ENCODE peak calls at places on chromosomes 1 and 21, in nine cellular contexts. Q is mucosa of descending colon, J is epithelial cell of esophagus, V is astrocyte of the spinal cord, Z is OCI-LY7, O is fibroblast of pulmonary artery, G is fibroblast of lung, D is MM.1S, F is mesothelial cell of epicardium. B is an unnamed sample.

GRCh38 chr1:119873166-119874025 is 22.9 kb downstream of the ADAM30 start:
- DNase-seq in Q (no peak), J (peak), V (peak), Z (no peak), O (peak), G (peak), D (no peak), F (no peak), B (no peak)

GRCh38 chr1:155295942-155296267 is 5.3 kb downstream of the PKLR start:
- DNase-seq in Q (no peak), J (no peak), V (no peak), Z (no peak), O (no peak), G (no peak), D (no peak), F (no peak), B (no peak)

GRCh38 chr1:208268541-208269337 is 24.6 kb upstream of the PLXNA2 start:
- DNase-seq in Q (no peak), J (no peak), V (no peak), Z (no peak), O (no peak), G (no peak), D (no peak), F (peak), B (no peak)

GRCh38 chr1:241702436-241702835 is 50.4 kb downstream of the WDR64 start:
- DNase-seq in Q (no peak), J (peak), V (peak), Z (no peak), O (no peak), G (no peak), D (no peak), F (no peak), B (no peak)

GRCh38 chr1:111593403-111594127 is 26.0 kb upstream of the RAP1A start:
- DNase-seq in Q (no peak), J (no peak), V (no peak), Z (no peak), O (no peak), G (no peak), D (no peak), F (no peak), B (no peak)

GRCh38 chr1:29254346-29254745 is 18.0 kb downstream of the PTPRU start:
- DNase-seq in Q (no peak), J (peak), V (no peak), Z (no peak), O (no peak), G (no peak), D (no peak), F (no peak), B (no peak)

GRCh38 chr1:214939180-214939579 is 143.4 kb upstream of the KCNK2 start:
- DNase-seq in Q (no peak), J (no peak), V (no peak), Z (no peak), O (no peak), G (no peak), D (no peak), F (no peak), B (no peak)

GRCh38 chr1:47442202-47442601 is 4.4 kb downstream of the FOXD2 start:
- DNase-seq in Q (no peak), J (no peak), V (no peak), Z (no peak), O (no peak), G (no peak), D (no peak), F (no peak), B (no peak)

GRCh38 chr1:174219606-174220370 is 60.5 kb downstream of the RABGAP1L start:
- DNase-seq in Q (no peak), J (peak), V (no peak), Z (peak), O (no peak), G (no peak), D (no peak), F (no peak), B (no peak)

GRCh38 chr1:157844084-157844830 is 2.6 kb upstream of the CD5L start:
- DNase-seq in Q (no peak), J (no peak), V (no peak), Z (no peak), O (no peak), G (no peak), D (no peak), F (no peak), B (no peak)

GRCh38 chr1:118294817-118295486 is 109.9 kb upstream of the SPAG17 start:
- DNase-seq in Q (no peak), J (no peak), V (no peak), Z (no peak), O (no peak), G (no peak), D (no peak), F (no peak), B (no peak)

GRCh38 chr1:31434101-31434871 is 21.3 kb downstream of the SERINC2 start:
- DNase-seq in Q (no peak), J (no peak), V (no peak), Z (no peak), O (no peak), G (no peak), D (no peak), F (no peak), B (no peak)

GRCh38 chr1:200288226-200288625 is 121.6 kb downstream of the ZNF281 start:
- DNase-seq in Q (no peak), J (no peak), V (no peak), Z (no peak), O (no peak), G (no peak), D (no peak), F (no peak), B (no peak)

GRCh38 chr1:200292699-200293098 is 117.1 kb downstream of the ZNF281 start:
- DNase-seq in Q (no peak), J (no peak), V (no peak), Z (no peak), O (no peak), G (no peak), D (no peak), F (no peak), B (no peak)

GRCh38 chr1:200294241-200294640 is 115.6 kb downstream of the ZNF281 start:
- DNase-seq in Q (no peak), J (peak), V (no peak), Z (no peak), O (no peak), G (no peak), D (no peak), F (no peak), B (no peak)

GRCh38 chr1:200291106-200291505 is 118.7 kb downstream of the ZNF281 start:
- DNase-seq in Q (no peak), J (no peak), V (no peak), Z (no peak), O (no peak), G (no peak), D (no peak), F (no peak), B (no peak)

DNA sequence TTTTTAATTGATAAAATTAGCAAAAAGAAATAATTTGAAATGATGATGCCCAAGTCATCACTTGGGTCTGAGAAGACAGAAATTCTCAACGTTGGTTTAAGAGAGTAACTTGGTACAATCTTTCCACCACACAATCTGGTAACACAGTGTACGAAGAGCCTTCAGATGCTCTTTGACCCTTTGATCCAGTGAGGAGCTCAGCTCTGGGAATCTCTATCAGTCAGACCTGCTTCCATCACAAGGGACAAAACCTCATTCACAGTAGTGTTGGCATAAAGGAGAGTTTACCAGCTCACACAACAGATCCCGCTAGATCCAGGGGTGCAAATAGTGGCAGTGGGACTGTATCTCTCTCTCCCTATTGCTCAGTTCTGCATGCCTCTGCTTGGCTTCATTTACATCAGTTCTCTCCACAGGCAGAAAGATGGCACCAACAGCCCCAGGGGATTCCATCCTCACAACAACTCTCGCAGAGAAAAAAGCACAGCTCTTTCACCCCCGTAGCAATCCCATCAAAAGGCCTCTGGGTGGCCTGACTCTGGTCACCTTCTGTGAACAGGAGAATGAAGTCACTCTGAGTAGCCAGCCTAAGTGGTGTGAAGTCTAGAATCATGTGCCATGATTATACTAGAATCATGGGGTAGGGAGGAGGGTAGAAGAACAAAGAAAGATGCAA is 119.7 kb downstream of the ZNF281 start:
- DNase-seq in Q (no peak), J (no peak), V (no peak), Z (peak), O (no peak), G (no peak), D (no peak), F (no peak), B (no peak)
- TF ChIP-seq CTCF in Q (no peak), J (no peak), V (no peak), Z (peak), O (no peak), G (no peak), D (peak), F (no peak), B (no peak)

DNA sequence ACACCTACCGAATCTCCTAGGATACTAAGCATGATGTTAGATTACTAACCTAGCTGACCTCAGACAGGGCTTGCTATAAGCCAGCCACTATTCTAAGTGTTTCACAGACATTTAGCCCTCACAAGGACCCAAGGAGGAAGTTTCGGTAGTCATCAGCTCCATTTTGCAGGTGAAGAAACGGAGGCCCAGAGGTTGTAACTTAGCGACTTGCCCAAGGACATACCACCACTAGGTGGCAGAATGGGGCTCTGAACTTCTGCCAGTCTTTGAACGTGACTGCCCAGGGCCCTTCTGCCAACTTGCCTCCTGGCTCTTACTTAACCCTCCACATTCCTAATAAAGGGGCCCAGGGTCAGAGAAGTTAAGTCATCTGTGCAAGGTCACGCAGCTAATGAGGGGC is 283.5 kb downstream of the C1orf94 start:
- DNase-seq in Q (peak), J (peak), V (no peak), Z (peak), O (peak), G (no peak), D (peak), F (peak), B (no peak)
- TF ChIP-seq CTCF in Q (peak), J (peak), V (peak), Z (peak), O (peak), G (no peak), D (peak), F (peak), B (peak)

GRCh38 chr1:70871790-70872189 is 175.8 kb downstream of the PTGER3 start:
- DNase-seq in Q (no peak), J (no peak), V (no peak), Z (no peak), O (no peak), G (no peak), D (no peak), F (no peak), B (no peak)

GRCh38 chr1:70864302-70864701 is 183.3 kb downstream of the PTGER3 start:
- DNase-seq in Q (no peak), J (no peak), V (no peak), Z (no peak), O (peak), G (no peak), D (no peak), F (no peak), B (no peak)

GRCh38 chr1:70863256-70863655 is 184.4 kb downstream of the PTGER3 start:
- DNase-seq in Q (no peak), J (no peak), V (no peak), Z (no peak), O (no peak), G (no peak), D (no peak), F (no peak), B (no peak)

GRCh38 chr1:70866522-70867256 is 180.9 kb downstream of the PTGER3 start:
- DNase-seq in Q (no peak), J (no peak), V (no peak), Z (no peak), O (no peak), G (no peak), D (no peak), F (no peak), B (no peak)
- TF ChIP-seq CTCF in Q (no peak), J (no peak), V (no peak), Z (peak), O (no peak), G (no peak), D (no peak), F (no peak), B (no peak)

GRCh38 chr21:15999741-16000140 is 270.0 kb downstream of the USP25 start:
- DNase-seq in Q (no peak), J (no peak), V (no peak), Z (no peak), O (no peak), G (no peak), D (no peak), F (no peak), B (no peak)

GRCh38 chr21:16004523-16004922 is 274.7 kb downstream of the USP25 start:
- DNase-seq in Q (no peak), J (no peak), V (no peak), Z (no peak), O (no peak), G (no peak), D (no peak), F (no peak), B (no peak)

GRCh38 chr21:16004121-16004520 is 274.3 kb downstream of the USP25 start:
- DNase-seq in Q (no peak), J (no peak), V (no peak), Z (no peak), O (no peak), G (peak), D (no peak), F (no peak), B (no peak)

GRCh38 chr21:16007933-16008332 is 278.2 kb downstream of the USP25 start:
- DNase-seq in Q (no peak), J (peak), V (no peak), Z (no peak), O (no peak), G (peak), D (no peak), F (no peak), B (no peak)

GRCh38 chr21:16002872-16003466 is 273.2 kb downstream of the USP25 start:
- DNase-seq in Q (no peak), J (peak), V (peak), Z (no peak), O (peak), G (peak), D (no peak), F (no peak), B (no peak)
- TF ChIP-seq CTCF in Q (no peak), J (peak), V (peak), Z (peak), O (peak), G (peak), D (no peak), F (peak), B (no peak)

GRCh38 chr1:178461676-178462075 is 35.1 kb downstream of the CLEC20A start:
- DNase-seq in Q (no peak), J (peak), V (no peak), Z (no peak), O (no peak), G (no peak), D (no peak), F (no peak), B (no peak)

GRCh38 chr1:178461104-178461503 is 35.7 kb downstream of the CLEC20A start:
- DNase-seq in Q (no peak), J (no peak), V (no peak), Z (no peak), O (no peak), G (no peak), D (no peak), F (no peak), B (no peak)

GRCh38 chr1:178464566-178464965 is 32.2 kb downstream of the CLEC20A start:
- DNase-seq in Q (no peak), J (no peak), V (no peak), Z (no peak), O (no peak), G (no peak), D (no peak), F (no peak), B (no peak)

GRCh38 chr1:178465011-178465410 is 31.8 kb downstream of the CLEC20A start:
- DNase-seq in Q (no peak), J (peak), V (peak), Z (no peak), O (peak), G (peak), D (no peak), F (no peak), B (no peak)

GRCh38 chr1:178464141-178464540 is 32.6 kb downstream of the CLEC20A start:
- DNase-seq in Q (no peak), J (no peak), V (no peak), Z (no peak), O (no peak), G (no peak), D (no peak), F (no peak), B (no peak)
- TF ChIP-seq CTCF in Q (no peak), J (no peak), V (no peak), Z (no peak), O (no peak), G (no peak), D (no peak), F (no peak), B (no peak)

GRCh38 chr21:32412162-32412997 is at the start of gene EVA1C:
- DNase-seq in Q (peak), J (peak), V (peak), Z (no peak), O (peak), G (peak), D (no peak), F (peak), B (peak)
- TF ChIP-seq CTCF in Q (no peak), J (no peak), V (no peak), Z (no peak), O (no peak), G (no peak), D (no peak), F (no peak), B (no peak)

DNA sequence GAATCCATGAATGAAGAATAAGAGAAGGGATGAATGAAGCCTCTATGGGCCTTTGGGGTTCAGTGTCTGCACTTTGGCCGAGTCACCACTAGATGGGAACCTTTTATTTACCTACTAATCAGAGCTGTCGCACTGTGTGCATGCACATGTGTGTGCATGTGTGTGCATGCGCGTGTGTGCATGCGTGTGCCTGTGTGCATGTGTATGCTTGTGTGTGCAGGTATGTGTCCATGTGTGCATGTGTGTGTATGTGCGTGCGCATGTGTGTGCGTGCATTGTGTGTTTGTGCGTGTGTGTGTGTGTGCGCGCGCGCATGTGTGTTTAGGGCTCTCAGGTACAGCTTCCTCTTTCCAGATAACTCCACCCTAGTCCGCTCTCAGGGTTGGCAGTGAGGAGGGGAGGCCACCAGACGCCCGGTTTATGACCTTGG is 20.4 kb upstream of the UBXN10 start:
- DNase-seq in Q (no peak), J (peak), V (no peak), Z (peak), O (peak), G (peak), D (no peak), F (no peak), B (no peak)
- TF ChIP-seq CTCF in Q (no peak), J (peak), V (peak), Z (peak), O (peak), G (peak), D (peak), F (no peak), B (no peak)

GRCh38 chr21:44011123-44011773 is 861 bp upstream of the TRAPPC10 start:
- DNase-seq in Q (no peak), J (no peak), V (peak), Z (no peak), O (no peak), G (no peak), D (no peak), F (no peak), B (no peak)

GRCh38 chr21:44011774-44012473 is at the start of gene TRAPPC10:
- DNase-seq in Q (peak), J (peak), V (peak), Z (peak), O (peak), G (peak), D (peak), F (peak), B (peak)

GRCh38 chr21:44010429-44010828 is 1.7 kb upstream of the TRAPPC10 start:
- DNase-seq in Q (no peak), J (no peak), V (peak), Z (no peak), O (no peak), G (no peak), D (no peak), F (no peak), B (no peak)

GRCh38 chr21:44012474-44013379 is 618 bp downstream of the TRAPPC10 start:
- DNase-seq in Q (peak), J (peak), V (no peak), Z (peak), O (peak), G (peak), D (peak), F (peak), B (peak)

GRCh38 chr21:44013380-44014088 is 1.4 kb downstream of the TRAPPC10 start:
- DNase-seq in Q (no peak), J (peak), V (no peak), Z (peak), O (no peak), G (no peak), D (peak), F (no peak), B (no peak)
- TF ChIP-seq CTCF in Q (no peak), J (no peak), V (no peak), Z (no peak), O (no peak), G (no peak), D (no peak), F (no peak), B (no peak)

DNA sequence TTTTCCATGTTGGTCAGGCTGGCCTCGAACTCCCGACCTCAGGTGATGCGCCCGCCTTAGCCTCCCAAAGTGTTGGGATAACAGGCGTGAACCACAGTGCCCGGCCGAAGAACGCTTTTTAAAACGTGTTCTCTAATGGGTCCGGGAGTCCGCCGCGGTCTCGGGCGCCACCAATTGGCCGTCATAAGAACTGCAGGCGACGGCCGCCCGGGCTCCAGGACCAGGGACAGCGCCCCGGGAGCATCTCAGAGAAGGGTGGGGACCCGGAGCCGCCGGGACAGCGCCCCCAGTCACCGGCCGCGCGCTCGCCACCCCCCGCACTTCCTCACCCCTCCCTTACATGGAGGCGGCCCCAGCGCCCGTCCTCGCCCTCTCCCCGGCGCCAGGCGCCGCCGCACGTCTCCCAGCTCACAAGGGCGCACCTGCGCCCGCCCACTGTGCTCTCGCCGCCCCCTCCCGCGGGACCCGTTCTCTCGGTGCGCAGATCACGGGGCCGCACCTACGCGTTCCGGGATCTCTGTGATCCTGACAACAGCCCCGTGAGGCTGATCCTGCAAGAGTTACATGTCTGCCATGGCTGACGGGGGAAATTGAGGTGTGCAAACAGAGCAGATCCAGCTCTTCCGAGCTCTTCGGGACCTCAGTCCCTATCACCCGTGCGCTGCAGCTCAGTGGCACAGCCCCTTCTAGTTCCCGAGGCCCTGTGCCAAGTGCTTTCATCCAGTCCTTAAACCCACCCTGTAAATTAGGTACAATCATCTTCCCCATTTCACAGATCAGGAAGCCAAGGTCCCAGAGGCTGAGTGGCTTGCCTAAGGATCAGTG is 9.8 kb downstream of the RAP1GAP start:
- DNase-seq in Q (peak), J (peak), V (peak), Z (peak), O (peak), G (peak), D (peak), F (peak), B (peak)
- TF ChIP-seq CTCF in Q (peak), J (peak), V (peak), Z (peak), O (peak), G (peak), D (peak), F (peak), B (peak)

B was measured in natural killer cell.